ENCODE peak calls at places on chromosome 1, in eight cellular contexts. J is stimulated activated CD4-positive, alpha-beta T cell treated with anti-CD3 and anti-CD28 coated beads, Interleukin-1b, Interleukin-23, amount 100 ng/mL, for 4 hours; F is colonic mucosa; Y is T-helper 17 cell; O is stimulated activated CD8-positive, alpha-beta memory T cell treated with anti-CD3 and anti-CD28 coated beads, Interleukin-4, amount 100 ng/mL, for 1 hour; G is heart left ventricle; B is NCI-H526; K is ovary. P is an unnamed sample.
A peak's percentile ranks its signal among the peaks of the same experiment; 100 is the strongest.

GRCh38 chr1:11158720-11159321 is 30.3 kb upstream of the ANGPTL7 start:
- DNase-seq in B (no peak), J (no peak), Y (no peak), G (no peak), K (no peak), F (no peak), O (no peak), P (no peak)

GRCh38 chr1:202632241-202632640 is 78.0 kb downstream of the SYT2 start:
- DNase-seq in J (no peak), B (no peak), O (no peak), F (no peak), G (no peak), Y (no peak), K (no peak), P (no peak)

GRCh38 chr1:6251681-6252373 is 7.8 kb downstream of the HES3 start:
- DNase-seq in F (no peak), O (no peak), K (no peak), Y (no peak), B (no peak), J (no peak), G (no peak), P (no peak)

GRCh38 chr1:205043866-205044265 is 854 bp downstream of the CNTN2 start:
- DNase-seq in F (no peak), O (no peak), J (no peak), B (no peak), K (no peak), Y (no peak), G (no peak), P (no peak)

GRCh38 chr1:160030657-160031367 is 978 bp downstream of the PIGM start:
- DNase-seq in K (no peak), B (peak; percentile 45), O (no peak), G (no peak), F (peak; percentile 34), Y (no peak), J (no peak), P (no peak)

GRCh38 chr1:246632584-246633168 is 66.4 kb downstream of the CNST start:
- DNase-seq in G (no peak), B (no peak), O (no peak), F (no peak), J (no peak), Y (no peak), K (no peak), P (no peak)

GRCh38 chr1:169287280-169287679 is 80.3 kb downstream of the NME7 start:
- DNase-seq in J (no peak), Y (no peak), G (no peak), B (no peak), O (no peak), K (no peak), F (no peak), P (no peak)

GRCh38 chr1:22710688-22711024 is at the start of gene EPHB2:
- DNase-seq in K (no peak), J (no peak), B (no peak), F (peak; percentile 63), G (no peak), O (no peak), Y (no peak), P (peak; percentile 69)

GRCh38 chr1:159900086-159900680 is at the start of gene CFAP45:
- DNase-seq in K (peak; percentile 73), Y (no peak), J (no peak), B (peak; percentile 95), O (no peak), G (peak; percentile 81), F (peak; percentile 89), P (peak; percentile 20)

GRCh38 chr1:157580179-157580827 is 17.6 kb downstream of the FCRL4 start:
- DNase-seq in K (no peak), O (no peak), J (no peak), G (no peak), Y (no peak), B (peak; percentile 63), F (peak; percentile 49), P (peak; percentile 63)

P was measured in Ammon's horn.